ENCODE peak calls at places on chromosomes 5 and 9, in five cellular contexts. N, C, Z, X and M are unnamed samples.

GRCh38 chr5:109062669-109063068 is 315.0 kb downstream of the FER start:
- DNase-seq in C (no peak), N (no peak), X (peak), Z (no peak), M (no peak)

GRCh38 chr9:93355827-93356226 is 95.7 kb upstream of the FAM120A start:
- DNase-seq in X (no peak), N (no peak), Z (no peak), C (no peak), M (peak)

GRCh38 chr5:55920784-55921183 is 69.6 kb downstream of the IL31RA start:
- DNase-seq in C (no peak), N (no peak), Z (no peak), X (no peak), M (no peak)

GRCh38 chr5:72294473-72294872 is 25.6 kb downstream of the MRPS27 start:
- DNase-seq in Z (no peak), C (no peak), X (no peak), N (no peak), M (no peak)

GRCh38 chr9:108665856-108666784 is 189.7 kb downstream of the ACTL7B start:
- DNase-seq in C (no peak), N (no peak), X (peak), Z (no peak), M (no peak)

GRCh38 chr5:95734916-95735315 is 3.8 kb downstream of the RHOBTB3 start:
- DNase-seq in Z (no peak), C (no peak), N (no peak), X (no peak), M (no peak)

GRCh38 chr9:28212979-28213378 is 639.7 kb upstream of the C9orf72 start:
- DNase-seq in N (no peak), Z (peak), C (no peak), X (peak), M (no peak)

GRCh38 chr9:2824054-2824453 is 19.8 kb downstream of the PUM3 start:
- DNase-seq in X (no peak), N (no peak), Z (no peak), C (no peak), M (no peak)

GRCh38 chr5:118960557-118960956 is 27.8 kb downstream of the DTWD2 start:
- DNase-seq in Z (no peak), X (no peak), C (no peak), N (no peak), M (no peak)

GRCh38 chr5:135333737-135334515 is 65.1 kb downstream of the MACROH2A1 start:
- DNase-seq in N (no peak), Z (no peak), C (no peak), X (no peak), M (no peak)

GRCh38 chr9:91416086-91416712 is 7.4 kb downstream of the NFIL3 start:
- DNase-seq in Z (peak), X (no peak), N (no peak), C (no peak), M (no peak)

GRCh38 chr5:148984333-148984732 is 78.5 kb downstream of the SH3TC2 start:
- DNase-seq in Z (peak), X (peak), N (no peak), C (no peak), M (peak)

GRCh38 chr5:115977096-115977495 is 14.8 kb downstream of the LVRN start:
- DNase-seq in N (no peak), C (no peak), X (no peak), Z (peak), M (no peak)

GRCh38 chr9:124869466-124869985 is 7.6 kb downstream of the ARPC5L start:
- DNase-seq in N (no peak), X (peak), Z (peak), C (no peak), M (no peak)

GRCh38 chr5:111584651-111585050 is 72.3 kb upstream of the STARD4 start:
- DNase-seq in N (no peak), Z (peak), X (peak), C (no peak), M (no peak)

GRCh38 chr5:10599828-10600227 is 36.0 kb downstream of the ANKRD33B start:
- DNase-seq in N (no peak), C (no peak), X (no peak), Z (peak), M (no peak)

GRCh38 chr9:128845186-128845931 is 15.8 kb upstream of the SPOUT1 start:
- DNase-seq in C (no peak), X (peak), Z (peak), N (no peak), M (peak)

GRCh38 chr9:13351768-13352386 is 72.4 kb upstream of the MPDZ start:
- DNase-seq in C (peak), Z (peak), N (no peak), X (peak), M (no peak)

GRCh38 chr5:159094745-159095144 is 5.0 kb downstream of the EBF1 start:
- DNase-seq in N (no peak), X (peak), Z (peak), C (no peak), M (peak)

GRCh38 chr9:126506361-126507317 is 107.1 kb upstream of the LMX1B start:
- DNase-seq in N (no peak), Z (no peak), C (no peak), X (peak), M (no peak)

GRCh38 chr5:135890867-135891266 is 4.8 kb downstream of the IL9 start:
- DNase-seq in C (no peak), N (no peak), Z (no peak), X (no peak), M (no peak)

GRCh38 chr5:169242849-169243186 is 58.1 kb downstream of the SLIT3 start:
- DNase-seq in N (no peak), X (no peak), Z (no peak), C (no peak), M (no peak)

GRCh38 chr5:125109293-125109692 is 362.9 kb upstream of the ZNF608 start:
- DNase-seq in Z (no peak), N (no peak), C (no peak), X (no peak), M (no peak)

GRCh38 chr9:84670106-84670800 is 724 bp downstream of the NTRK2 start:
- DNase-seq in Z (peak), X (no peak), N (no peak), C (peak), M (peak)

GRCh38 chr9:123948290-123948689 is 18.4 kb upstream of the DENND1A start:
- DNase-seq in C (no peak), X (no peak), Z (no peak), N (no peak), M (no peak)

GRCh38 chr9:115069771-115070170 is 48.2 kb downstream of the TNC start:
- DNase-seq in C (no peak), Z (no peak), X (no peak), N (no peak), M (no peak)

GRCh38 chr9:93658184-93658925 is 82.0 kb downstream of the PHF2 start:
- DNase-seq in X (no peak), N (no peak), Z (no peak), C (no peak), M (no peak)

GRCh38 chr9:123544007-123544827 is 188.2 kb downstream of the CRB2 start:
- DNase-seq in N (no peak), X (peak), Z (peak), C (peak), M (no peak)

GRCh38 chr9:128917151-128917849 is 3.5 kb upstream of the PHYHD1 start:
- DNase-seq in C (no peak), Z (no peak), X (no peak), N (no peak), M (no peak)

GRCh38 chr5:157657516-157657915 is 5.3 kb upstream of the SOX30 start:
- DNase-seq in C (no peak), X (no peak), N (no peak), Z (no peak), M (no peak)

GRCh38 chr9:94780516-94780950 is 54.0 kb downstream of the AOPEP start:
- DNase-seq in Z (no peak), X (peak), C (no peak), N (no peak), M (no peak)

GRCh38 chr5:52469835-52470234 is 317.9 kb upstream of the ITGA1 start:
- DNase-seq in N (no peak), C (no peak), X (no peak), Z (no peak), M (no peak)

GRCh38 chr5:130227699-130228098 is 323.4 kb downstream of the CHSY3 start:
- DNase-seq in X (no peak), N (no peak), Z (no peak), C (no peak), M (no peak)

GRCh38 chr5:131356619-131357018 is 92.8 kb downstream of the CDC42SE2 start:
- DNase-seq in N (no peak), X (no peak), C (no peak), Z (no peak), M (no peak)

GRCh38 chr5:36689225-36689624 is 82.8 kb downstream of the SLC1A3 start:
- DNase-seq in N (no peak), C (no peak), X (peak), Z (no peak), M (no peak)

GRCh38 chr5:124132843-124133242 is 613.6 kb downstream of the ZNF608 start:
- DNase-seq in N (no peak), X (peak), C (no peak), Z (peak), M (no peak)

GRCh38 chr5:10333154-10334006 is 20.1 kb upstream of the MARCHF6 start:
- DNase-seq in Z (peak), C (no peak), N (no peak), X (peak), M (peak)

GRCh38 chr5:9467199-9468069 is 78.4 kb downstream of the SEMA5A start:
- DNase-seq in C (no peak), Z (no peak), N (no peak), X (no peak), M (no peak)

GRCh38 chr9:137620581-137620980 is 1.8 kb downstream of the EHMT1 start:
- DNase-seq in Z (no peak), C (no peak), N (no peak), X (no peak), M (no peak)
- H3K9ac ChIP-seq in Z (peak), C (no peak), N (no peak), X (no peak), M (peak)

GRCh38 chr9:131299948-131300347 is 10.4 kb downstream of the PLPP7 start:
- DNase-seq in X (no peak), Z (no peak), C (no peak), N (no peak), M (no peak)
- H2BK12ac ChIP-seq in X (no peak), Z (no peak), C (no peak), N (no peak), M (no peak)

GRCh38 chr9:86732514-86732913 is 214.8 kb downstream of the GAS1 start:
- DNase-seq in Z (no peak), C (no peak), N (no peak), X (no peak), M (no peak)
- H3K23ac ChIP-seq in Z (no peak), C (no peak), N (no peak), X (no peak), M (no peak)

DNA sequence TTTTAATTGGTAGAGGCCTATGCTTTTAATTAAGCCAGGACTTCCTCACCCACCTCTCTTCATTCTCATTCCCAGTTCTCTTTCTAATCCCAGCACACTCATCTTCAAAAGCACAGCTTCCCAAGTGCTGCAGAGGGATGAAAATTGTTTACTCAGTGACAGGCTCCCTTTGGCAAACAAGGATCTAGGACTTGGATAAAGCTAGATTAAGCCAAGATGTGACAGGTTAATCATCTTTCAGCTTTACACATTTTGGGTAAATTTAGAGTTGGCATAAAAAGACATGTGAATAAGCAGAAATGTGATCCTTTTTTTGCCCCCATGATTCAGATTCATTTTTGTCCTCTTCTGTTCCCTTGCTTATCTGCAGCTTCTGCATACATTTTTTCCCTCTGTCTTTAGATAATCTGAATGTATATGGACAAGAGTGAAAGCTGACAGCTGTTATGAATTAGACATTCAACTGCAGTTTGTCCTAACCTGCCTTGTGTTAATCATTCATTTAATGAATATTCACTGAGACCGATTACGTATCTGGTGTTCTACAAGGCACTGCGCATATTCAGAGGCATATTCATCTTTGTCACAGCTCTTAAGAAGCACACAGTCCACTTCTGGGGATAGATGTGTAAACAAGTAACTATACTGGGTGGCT is 19.5 kb downstream of the ADAMTSL1 start:
- DNase-seq in C (no peak), N (no peak), X (no peak), Z (peak), M (no peak)
- H3K9ac ChIP-seq in C (no peak), N (no peak), X (no peak), Z (peak), M (no peak)

GRCh38 chr5:67053229-67053628 is 143.4 kb downstream of the CD180 start:
- DNase-seq in Z (no peak), N (no peak), C (no peak), X (no peak), M (no peak)
- H2BK12ac ChIP-seq in Z (no peak), N (no peak), C (no peak), X (no peak), M (no peak)

GRCh38 chr9:117080996-117081395 is 333.9 kb downstream of the ASTN2 start:
- DNase-seq in Z (no peak), N (peak), C (no peak), X (no peak), M (peak)
- H3K23ac ChIP-seq in Z (no peak), N (no peak), C (no peak), X (no peak), M (no peak)

DNA sequence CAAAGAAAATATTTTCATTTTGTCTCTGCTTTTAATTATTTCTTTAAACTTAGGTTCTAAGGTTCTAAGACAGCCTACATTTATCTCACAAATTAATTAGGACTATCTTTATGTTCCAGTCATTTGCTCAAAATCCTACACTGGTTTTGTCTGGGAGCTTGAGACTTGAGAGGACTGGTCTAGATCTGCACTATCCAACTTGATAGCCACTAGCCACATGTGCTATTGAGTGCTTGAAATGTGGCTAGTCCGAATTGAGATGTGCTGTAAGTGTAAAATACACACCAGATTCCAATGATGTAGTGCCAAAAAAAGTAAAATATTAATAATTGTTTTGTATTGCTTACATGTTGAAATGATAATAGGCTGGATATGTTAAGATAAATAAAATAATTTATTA is 7.2 kb downstream of the CDC37L1 start:
- DNase-seq in X (no peak), N (no peak), Z (no peak), C (no peak), M (no peak)
- H3K9ac ChIP-seq in X (no peak), N (no peak), Z (no peak), C (no peak), M (no peak)

DNA sequence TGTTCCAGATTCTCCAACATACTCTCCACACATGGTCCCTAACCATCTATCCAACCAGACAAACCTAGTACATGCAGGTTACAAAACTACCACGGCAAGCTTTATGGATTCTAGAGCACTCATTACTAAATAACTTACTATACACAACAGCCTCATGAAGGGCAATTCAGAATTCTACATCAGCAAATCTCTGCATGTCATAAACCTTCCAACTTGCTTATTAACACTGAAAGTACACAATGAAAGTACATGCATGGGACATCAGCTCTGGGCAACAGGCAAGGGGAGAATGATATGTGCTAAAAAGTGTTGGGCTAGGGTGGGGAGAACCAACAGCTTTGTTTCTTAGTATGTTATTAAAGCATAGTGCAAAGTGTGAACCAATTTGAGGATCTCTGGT is 70.4 kb downstream of the TLE1 start:
- DNase-seq in X (no peak), Z (no peak), C (no peak), N (no peak), M (no peak)
- H2BK12ac ChIP-seq in X (no peak), Z (peak), C (no peak), N (no peak), M (no peak)

DNA sequence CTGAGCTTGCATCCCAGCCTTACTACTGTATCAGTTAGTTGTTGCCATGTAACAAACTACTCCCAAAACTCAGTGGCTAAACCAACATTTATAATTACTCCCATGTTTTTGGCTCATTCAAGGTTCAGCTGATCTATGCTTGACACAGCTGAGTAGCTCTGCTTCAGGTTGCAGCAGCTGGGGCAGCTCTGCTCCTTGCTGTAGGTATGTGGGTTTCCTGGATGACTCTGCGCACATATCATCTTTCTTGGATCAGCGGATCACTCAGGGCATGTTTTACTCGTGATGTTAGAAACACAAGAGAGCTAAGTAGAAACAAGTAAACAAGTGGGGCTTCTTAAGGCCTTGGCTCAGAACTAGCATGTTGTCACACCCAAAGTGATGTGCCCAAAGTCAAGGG is 15.1 kb downstream of the TEK start:
- DNase-seq in N (no peak), Z (peak), X (no peak), C (no peak), M (no peak)
- H3K23ac ChIP-seq in N (no peak), Z (no peak), X (no peak), C (no peak), M (no peak)